ENCODE peak calls at places on chromosomes 16 and 17, in five cellular contexts. R is HepG2, P is NB4, J is nephron progenitor cell, A is HL-60. K is an unnamed sample.

GRCh38 chr16:8850279-8850885 is 18.4 kb downstream of the CARHSP1 start:
- DNase-seq in A (peak), J (no peak), R (peak), P (peak), K (no peak)

GRCh38 chr16:11681526-11681925 is 13.3 kb downstream of the SNN start:
- DNase-seq in J (no peak), A (peak), R (no peak), P (peak), K (no peak)

GRCh38 chr17:47611372-47612350 is 38.1 kb upstream of the KPNB1 start:
- DNase-seq in J (no peak), P (no peak), R (no peak), A (no peak), K (no peak)

GRCh38 chr17:1617620-1618174 is 10.9 kb downstream of the SLC43A2 start:
- DNase-seq in A (peak), P (no peak), J (no peak), R (no peak), K (no peak)

GRCh38 chr17:5821057-5821456 is 236.7 kb upstream of the NLRP1 start:
- DNase-seq in P (no peak), A (no peak), R (peak), J (no peak), K (no peak)

GRCh38 chr17:37849617-37849972 is 74.6 kb upstream of the TBC1D3K start:
- DNase-seq in A (no peak), R (no peak), J (no peak), P (no peak), K (no peak)

GRCh38 chr17:10698116-10698818 is 873 bp downstream of the ADPRM start:
- DNase-seq in J (no peak), R (peak), P (peak), A (peak), K (peak)

GRCh38 chr16:69838417-69838990 is 76.4 kb downstream of the WWP2 start:
- DNase-seq in P (no peak), J (no peak), A (no peak), R (no peak), K (no peak)

GRCh38 chr17:79950306-79950705 is 85.4 kb downstream of the TBC1D16 start:
- DNase-seq in J (no peak), A (no peak), P (no peak), R (no peak), K (no peak)

GRCh38 chr16:17718495-17718894 is 247.7 kb upstream of the XYLT1 start:
- DNase-seq in R (no peak), J (no peak), A (no peak), P (no peak), K (no peak)

GRCh38 chr17:39027037-39027436 is 59.8 kb upstream of the FBXO47 start:
- DNase-seq in J (peak), P (no peak), R (no peak), A (no peak), K (peak)

GRCh38 chr17:73255671-73256181 is 6.0 kb downstream of the CPSF4L start:
- DNase-seq in J (peak), A (peak), R (no peak), P (peak), K (peak)

GRCh38 chr17:58313815-58314705 is 14.5 kb downstream of the TSPOAP1 start:
- DNase-seq in P (no peak), J (no peak), R (no peak), A (no peak), K (no peak)

GRCh38 chr17:82424001-82424862 is 5.8 kb upstream of the OGFOD3 start:
- DNase-seq in R (peak), J (peak), A (peak), P (peak), K (peak)

DNA sequence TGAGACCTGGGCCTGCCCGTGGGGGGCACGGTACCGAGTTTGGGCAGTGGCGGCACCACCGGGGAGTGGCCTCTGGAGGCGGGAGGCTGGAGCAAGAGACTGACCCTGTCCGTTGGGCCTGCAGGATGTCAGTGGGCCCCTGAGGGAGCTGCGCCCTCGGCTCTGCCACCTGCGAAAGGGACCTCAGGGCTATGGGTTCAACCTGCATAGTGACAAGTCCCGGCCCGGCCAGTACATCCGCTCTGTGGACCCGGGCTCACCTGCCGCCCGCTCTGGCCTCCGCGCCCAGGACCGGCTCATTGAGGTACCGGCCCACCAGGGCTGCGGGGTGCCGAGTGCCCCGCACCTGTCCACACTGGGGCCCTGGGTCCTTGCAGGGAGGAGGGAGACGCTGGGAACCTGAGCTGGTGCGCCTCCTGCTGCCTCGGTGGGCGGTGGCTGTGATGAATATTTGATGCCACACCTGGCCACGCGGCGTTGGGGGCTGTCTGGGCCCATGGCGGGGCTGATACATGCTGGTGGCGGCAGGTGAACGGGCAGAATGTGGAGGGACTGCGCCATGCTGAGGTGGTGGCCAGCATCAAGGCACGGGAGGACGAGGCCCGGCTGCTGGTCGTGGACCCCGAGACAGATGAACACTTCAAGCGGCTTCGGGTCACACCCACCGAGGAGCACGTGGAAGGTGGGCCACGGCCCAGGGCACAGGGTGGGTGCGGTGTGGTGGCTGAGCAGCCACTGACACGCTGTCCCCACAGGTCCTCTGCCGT is 9.7 kb downstream of the NHERF2 start:
- DNase-seq in R (no peak), J (no peak), A (no peak), P (no peak), K (no peak)
- TF ChIP-seq CTCF in R (no peak), J (no peak), A (no peak), P (no peak), K (no peak)

DNA sequence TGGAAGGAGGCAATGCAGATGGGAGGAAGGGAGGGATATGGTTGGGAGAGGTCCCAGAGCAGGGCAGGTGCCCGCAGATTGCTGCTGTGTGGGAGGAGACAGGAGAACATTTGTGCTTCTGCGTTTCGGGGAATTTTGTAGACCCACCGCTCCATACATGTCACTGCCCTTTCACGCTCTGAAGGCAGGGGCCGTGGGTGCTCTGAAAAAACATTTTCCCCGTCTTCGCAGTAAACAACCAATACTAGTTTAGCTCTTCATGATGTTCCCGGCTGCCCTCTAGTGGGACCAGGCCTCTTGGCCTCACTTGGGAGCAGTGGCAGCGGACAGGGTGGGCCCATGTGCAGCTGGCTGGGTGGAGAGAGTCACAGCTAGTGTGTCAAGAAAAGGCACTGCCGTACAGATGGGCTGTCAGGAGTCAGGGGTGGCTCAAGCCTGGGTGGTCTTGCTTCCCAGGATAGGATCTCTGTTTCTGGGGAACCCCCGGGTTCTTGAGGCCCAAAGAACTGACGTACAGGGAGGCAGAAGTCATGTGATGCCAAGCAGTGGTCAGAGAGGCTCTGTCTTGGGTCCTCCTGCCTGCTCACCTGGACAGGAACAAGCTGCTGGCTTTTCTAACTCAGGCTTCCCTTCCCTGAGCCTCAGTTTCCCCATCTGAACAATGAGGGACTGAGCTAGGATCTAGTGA is 46.5 kb upstream of the CPNE2 start:
- DNase-seq in P (peak), R (peak), J (peak), A (peak), K (peak)
- TF ChIP-seq CTCF in P (peak), R (peak), J (peak), A (no peak), K (peak)

GRCh38 chr17:61409301-61410099 is 9.9 kb downstream of the TBX2 start:
- DNase-seq in A (peak), P (peak), R (no peak), J (peak), K (peak)
- TF ChIP-seq CTCF in A (no peak), P (peak), R (peak), J (peak), K (peak)

GRCh38 chr16:54746596-54746995 is 184.1 kb upstream of the IRX5 start:
- DNase-seq in J (no peak), P (no peak), R (no peak), A (no peak), K (no peak)

GRCh38 chr16:54748611-54749190 is 182.0 kb upstream of the IRX5 start:
- DNase-seq in P (no peak), J (no peak), R (no peak), A (no peak), K (no peak)

GRCh38 chr16:54744998-54745397 is 185.7 kb upstream of the IRX5 start:
- DNase-seq in A (no peak), J (no peak), P (no peak), R (no peak), K (no peak)

GRCh38 chr16:54750249-54750648 is 180.4 kb upstream of the IRX5 start:
- DNase-seq in J (no peak), R (no peak), P (peak), A (no peak), K (no peak)
- TF ChIP-seq CTCF in J (no peak), R (no peak), P (no peak), A (no peak), K (no peak)

GRCh38 chr16:15757075-15757386 is 99.8 kb downstream of the MYH11 start:
- DNase-seq in R (no peak), P (no peak), J (no peak), A (no peak), K (no peak)

GRCh38 chr16:15760129-15760528 is 96.7 kb downstream of the MYH11 start:
- DNase-seq in J (no peak), P (no peak), R (no peak), A (no peak), K (no peak)

GRCh38 chr16:15759070-15759469 is 97.8 kb downstream of the MYH11 start:
- DNase-seq in A (no peak), J (no peak), R (no peak), P (no peak), K (no peak)

GRCh38 chr16:15754821-15755534 is 101.8 kb downstream of the MYH11 start:
- DNase-seq in J (no peak), P (no peak), R (no peak), A (no peak), K (no peak)

DNA sequence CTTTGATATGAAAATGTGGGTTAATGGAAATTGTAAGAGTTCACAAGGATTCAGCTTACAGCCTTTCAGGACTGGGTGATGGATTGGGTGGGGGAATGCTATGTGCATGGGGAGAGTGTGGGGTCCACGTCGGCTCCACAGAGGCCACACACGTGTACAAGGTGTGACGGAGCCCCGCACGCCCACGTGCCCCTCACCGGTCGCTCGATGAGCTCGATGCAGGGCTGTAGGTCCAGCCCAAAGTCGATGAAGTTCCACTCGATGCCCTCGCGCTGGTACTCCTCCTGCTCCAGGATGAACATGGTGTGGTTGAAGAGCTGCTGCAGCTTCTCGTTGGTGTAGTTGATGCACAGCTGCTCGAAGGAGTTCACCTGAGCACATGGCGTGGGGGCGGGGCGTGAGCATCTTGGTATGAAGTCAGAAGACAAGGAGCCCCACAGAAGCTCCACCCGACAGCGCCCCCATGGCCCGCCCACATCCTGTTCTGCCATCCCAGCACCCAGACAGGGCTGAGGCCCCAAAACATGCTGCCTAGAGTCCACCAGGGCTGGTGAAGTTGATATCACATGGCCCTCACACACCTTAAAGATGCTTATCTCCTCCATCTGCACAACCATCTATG is 99.1 kb downstream of the MYH11 start:
- DNase-seq in A (no peak), J (no peak), P (peak), R (no peak), K (no peak)
- TF ChIP-seq CTCF in A (no peak), J (no peak), P (no peak), R (no peak), K (no peak)

GRCh38 chr17:75260679-75261335 is 599 bp downstream of the GGA3 start:
- DNase-seq in R (no peak), A (no peak), P (peak), J (no peak), K (no peak)
- TF ChIP-seq CTCF in R (peak), A (no peak), P (no peak), J (no peak), K (no peak)

DNA sequence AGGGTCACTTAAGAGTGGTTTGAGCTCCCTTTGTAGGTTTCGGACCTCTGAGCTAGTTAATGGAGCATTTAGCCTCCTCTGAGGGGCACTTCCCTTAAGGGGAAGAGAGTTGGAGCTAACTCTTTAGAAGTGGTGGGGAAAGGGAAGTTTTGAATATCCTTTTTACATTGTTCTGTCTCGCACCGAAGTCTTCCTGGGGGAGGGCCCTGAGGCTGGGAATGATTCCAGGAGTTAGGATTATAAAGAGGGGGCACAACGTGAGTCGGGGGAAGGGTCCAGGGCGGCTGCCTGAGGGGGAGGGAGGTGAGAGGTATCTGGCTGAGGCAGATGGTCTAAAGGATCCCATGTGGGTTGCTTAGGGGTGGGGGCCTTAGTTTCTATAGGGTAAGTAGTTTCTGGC is 32.3 kb downstream of the SEC14L1 start:
- DNase-seq in P (no peak), A (no peak), J (no peak), R (no peak), K (no peak)
- TF ChIP-seq CTCF in P (no peak), A (no peak), J (no peak), R (no peak), K (no peak)

K was measured in GM20000.